ENCODE peak calls at places on chromosomes 6 and 20, in ten cellular contexts. P is GM20000, H is progenitor cell of endocrine pancreas, Z is cardiac fibroblast, U is right cardiac atrium, M is LHCN-M2, C is lower leg skin, L is GM04504, K is neural crest cell, G is amniotic epithelial cell. B is an unnamed sample.

GRCh38 chr6:106369739-106370138 is 9.2 kb downstream of the CRYBG1 start:
- DNase-seq in H (no peak), Z (no peak), L (no peak), P (no peak), K (no peak), U (no peak), G (no peak), C (no peak), M (no peak), B (no peak)

GRCh38 chr6:169831450-169832246 is 80.2 kb downstream of the ERMARD start:
- DNase-seq in C (peak; percentile 95), H (peak; percentile 88), U (peak; percentile 86), L (peak; percentile 9), P (peak; percentile 83), M (peak; percentile 47), K (peak; percentile 91), G (peak; percentile 23), Z (peak; percentile 63), B (peak; percentile 15)

GRCh38 chr6:25703005-25703404 is 51.0 kb downstream of the SCGN start:
- DNase-seq in Z (no peak), G (no peak), C (no peak), M (no peak), K (no peak), H (no peak), L (no peak), U (no peak), P (no peak), B (no peak)

GRCh38 chr6:32885698-32886286 is 31.8 kb downstream of the PSMB9 start:
- DNase-seq in C (no peak), Z (peak; percentile 91), K (no peak), U (no peak), M (peak; percentile 73), P (peak; percentile 75), L (no peak), G (peak; percentile 73), H (no peak), B (no peak)

GRCh38 chr20:48850681-48851299 is 23.0 kb upstream of the PREX1 start:
- DNase-seq in G (no peak), C (no peak), M (no peak), P (no peak), H (no peak), Z (no peak), L (no peak), K (no peak), U (no peak), B (no peak)

GRCh38 chr6:113094781-113095180 is 747.7 kb downstream of the RFPL4B start:
- DNase-seq in P (no peak), K (no peak), H (no peak), C (no peak), Z (peak; percentile 51), M (no peak), G (peak; percentile 76), U (no peak), L (no peak), B (peak; percentile 37)

GRCh38 chr20:46060301-46060881 is 29.4 kb downstream of the NCOA5 start:
- DNase-seq in P (no peak), G (no peak), M (no peak), C (no peak), L (no peak), K (no peak), U (no peak), H (no peak), Z (peak; percentile 16), B (no peak)

GRCh38 chr6:170210026-170210390 is 80.9 kb downstream of the DLL1 start:
- DNase-seq in K (no peak), C (no peak), H (no peak), Z (no peak), P (peak; percentile 42), M (no peak), L (no peak), U (no peak), G (no peak), B (no peak)

GRCh38 chr20:43755851-43756250 is 29.0 kb upstream of the GTSF1L start:
- DNase-seq in K (no peak), H (no peak), M (peak; percentile 47), G (peak; percentile 97), Z (peak; percentile 77), L (peak; percentile 19), U (no peak), P (no peak), C (no peak), B (peak; percentile 31)

GRCh38 chr20:4371623-4372246 is 350.0 kb upstream of the PRND start:
- DNase-seq in C (no peak), G (no peak), H (no peak), K (no peak), Z (no peak), M (no peak), P (no peak), U (no peak), L (no peak), B (no peak)

GRCh38 chr6:117531758-117532276 is 49.3 kb downstream of the DCBLD1 start:
- DNase-seq in K (no peak), H (no peak), G (peak; percentile 31), M (peak; percentile 40), Z (no peak), L (no peak), P (no peak), U (no peak), C (no peak), B (no peak)

GRCh38 chr20:5171790-5172164 is 45.0 kb downstream of the CDS2 start:
- DNase-seq in P (no peak), H (no peak), M (peak; percentile 24), U (no peak), Z (no peak), C (no peak), K (no peak), L (no peak), G (no peak), B (no peak)

GRCh38 chr6:105593805-105594231 is 190.9 kb upstream of the PREP start:
- DNase-seq in U (no peak), K (no peak), M (no peak), G (no peak), L (no peak), C (no peak), P (no peak), Z (no peak), H (no peak), B (no peak)

GRCh38 chr20:61589055-61589385 is 337.0 kb downstream of the CDH4 start:
- DNase-seq in C (no peak), M (peak; percentile 38), K (no peak), L (peak; percentile 59), Z (peak; percentile 66), H (no peak), P (no peak), U (no peak), G (peak; percentile 89), B (peak; percentile 63)

GRCh38 chr20:34365765-34366213 is 2.7 kb downstream of the ITCH start:
- DNase-seq in L (no peak), K (no peak), H (no peak), Z (no peak), P (peak; percentile 74), U (no peak), G (no peak), M (no peak), C (no peak), B (no peak)

GRCh38 chr20:62104791-62105345 is 17.4 kb upstream of the LSM14B start:
- DNase-seq in Z (peak; percentile 44), H (no peak), C (no peak), L (peak; percentile 44), G (no peak), U (no peak), M (no peak), P (no peak), K (no peak), B (peak; percentile 37)

GRCh38 chr20:51431321-51431720 is 111.2 kb downstream of the NFATC2 start:
- DNase-seq in U (no peak), M (no peak), H (no peak), P (no peak), K (no peak), L (no peak), Z (no peak), C (no peak), G (no peak), B (no peak)

GRCh38 chr6:14910692-14911547 is 334.9 kb upstream of the JARID2 start:
- DNase-seq in K (no peak), M (peak; percentile 79), H (no peak), L (peak; percentile 24), P (peak; percentile 69), G (no peak), U (peak; percentile 76), C (peak; percentile 83), Z (peak; percentile 50), B (no peak)

GRCh38 chr20:42432931-42433330 is 756.8 kb downstream of the PTPRT start:
- DNase-seq in K (no peak), G (no peak), P (no peak), H (no peak), C (no peak), Z (no peak), U (peak; percentile 64), L (no peak), M (no peak), B (no peak)

GRCh38 chr6:117559299-117559698 is 43.0 kb downstream of the GOPC start:
- DNase-seq in P (no peak), G (no peak), U (no peak), Z (no peak), C (no peak), L (no peak), H (no peak), K (no peak), M (peak; percentile 18), B (no peak)

GRCh38 chr6:3651698-3652229 is 99.7 kb downstream of the PXDC1 start:
- DNase-seq in H (no peak), U (no peak), Z (no peak), C (no peak), M (no peak), P (no peak), L (no peak), G (no peak), K (no peak), B (no peak)

GRCh38 chr6:44561832-44562496 is 174.5 kb downstream of the CDC5L start:
- DNase-seq in L (no peak), Z (no peak), C (no peak), H (no peak), U (no peak), K (no peak), P (no peak), M (no peak), G (no peak), B (no peak)

GRCh38 chr6:42179956-42180335 is 6.8 kb downstream of the GUCA1A start:
- DNase-seq in H (no peak), K (no peak), L (no peak), G (no peak), U (no peak), C (no peak), P (no peak), M (no peak), Z (no peak), B (no peak)

GRCh38 chr20:63087236-63087871 is 80.6 kb upstream of the BHLHE23 start:
- DNase-seq in P (no peak), C (peak; percentile 76), U (no peak), M (no peak), L (no peak), K (no peak), H (no peak), Z (no peak), G (no peak), B (no peak)

GRCh38 chr6:35385457-35386202 is 43.3 kb downstream of the PPARD start:
- DNase-seq in G (peak; percentile 85), H (no peak), K (no peak), P (no peak), L (no peak), M (peak; percentile 66), Z (peak; percentile 31), U (peak; percentile 65), C (no peak), B (peak; percentile 61)

GRCh38 chr20:50594591-50595432 is 84.6 kb downstream of the PTPN1 start:
- DNase-seq in M (peak; percentile 29), H (no peak), L (no peak), K (no peak), P (no peak), U (peak; percentile 45), Z (peak; percentile 36), G (peak; percentile 30), C (no peak), B (no peak)

GRCh38 chr6:138973481-138974140 is 14.4 kb downstream of the REPS1 start:
- DNase-seq in M (peak; percentile 65), L (no peak), H (no peak), K (no peak), P (no peak), C (no peak), Z (peak; percentile 67), U (no peak), G (peak; percentile 62), B (no peak)

GRCh38 chr20:64149141-64149540 is 15.1 kb upstream of the MYT1 start:
- DNase-seq in P (no peak), L (no peak), Z (no peak), U (peak; percentile 10), K (no peak), C (peak; percentile 64), M (no peak), G (no peak), H (no peak), B (no peak)

B was measured in skeletal muscle cell.